ENCODE peak calls at places on chromosomes 4 and X, in seven cellular contexts. F is hypothalamus, R is myocyte, E is iris pigment epithelial cell, L is COR-L47, Y is MM.1S, G is adipocyte. J is an unnamed sample.
A peak's percentile ranks its signal among the peaks of the same experiment; 100 is the strongest.

GRCh38 chr4:137408527-137409177 is 123.6 kb downstream of the PCDH18 start:
- DNase-seq in F (no peak), R (no peak), E (no peak), L (no peak), Y (no peak), G (no peak), J (no peak)

GRCh38 chr4:38621004-38621684 is 42.9 kb upstream of the KLF3 start:
- DNase-seq in F (no peak), R (peak; percentile 23), E (peak; percentile 95), L (no peak), Y (no peak), G (peak; percentile 95), J (no peak)

GRCh38 chr4:16090306-16090705 is 6.5 kb upstream of the PROM1 start:
- DNase-seq in F (no peak), R (no peak), E (no peak), L (no peak), Y (no peak), G (no peak), J (no peak)

GRCh38 chrX:37926700-37927099 is 79.3 kb upstream of the DYNLT3 start:
- DNase-seq in F (no peak), R (peak; percentile 41), E (peak; percentile 40), L (peak; percentile 22), Y (peak; percentile 55), G (peak; percentile 75), J (peak; percentile 40)

GRCh38 chr4:42078184-42078801 is 74.2 kb downstream of the BEND4 start:
- DNase-seq in F (no peak), R (no peak), E (no peak), L (no peak), Y (peak; percentile 32), G (no peak), J (no peak)

GRCh38 chrX:120672841-120673530 is 43.1 kb upstream of the C1GALT1C1 start:
- DNase-seq in F (no peak), R (no peak), E (peak; percentile 27), L (no peak), Y (peak; percentile 42), G (peak; percentile 43), J (no peak)

GRCh38 chr4:103156107-103156506 is 42.0 kb downstream of the CENPE start:
- DNase-seq in F (no peak), R (no peak), E (no peak), L (no peak), Y (no peak), G (no peak), J (no peak)

GRCh38 chr4:151228196-151229119 is 48.5 kb upstream of the PRSS48 start:
- DNase-seq in F (no peak), R (peak; percentile 9), E (peak; percentile 67), L (no peak), Y (no peak), G (peak; percentile 48), J (no peak)

GRCh38 chrX:68999351-68999750 is 165.9 kb downstream of the PJA1 start:
- DNase-seq in F (no peak), R (peak; percentile 55), E (peak; percentile 15), L (no peak), Y (no peak), G (no peak), J (no peak)

GRCh38 chrX:131650637-131651410 is 107.0 kb downstream of the OR13H1 start:
- DNase-seq in F (no peak), R (no peak), E (peak; percentile 4), L (no peak), Y (no peak), G (no peak), J (no peak)

GRCh38 chr4:102324725-102325124 is 20.6 kb downstream of the SLC39A8 start:
- DNase-seq in F (no peak), R (no peak), E (peak; percentile 14), L (no peak), Y (no peak), G (peak; percentile 78), J (no peak)

GRCh38 chrX:149699761-149700160 is 12.1 kb upstream of the MAGEA11 start:
- DNase-seq in F (no peak), R (no peak), E (no peak), L (no peak), Y (no peak), G (no peak), J (peak; percentile 1)

GRCh38 chr4:78058591-78059523 is 1.7 kb downstream of the FRAS1 start:
- DNase-seq in F (no peak), R (peak; percentile 67), E (peak; percentile 34), L (peak; percentile 32), Y (peak; percentile 12), G (peak; percentile 74), J (peak; percentile 7)

GRCh38 chr4:139312552-139313332 is 10.5 kb upstream of the NDUFC1 start:
- DNase-seq in F (no peak), R (no peak), E (no peak), L (no peak), Y (no peak), G (peak; percentile 16), J (peak; percentile 67)

GRCh38 chr4:101355767-101356702 is 8.7 kb upstream of the PPP3CA start:
- DNase-seq in F (no peak), R (peak; percentile 66), E (peak; percentile 96), L (no peak), Y (no peak), G (peak; percentile 80), J (no peak)